ENCODE peak calls at places on chromosome 11, in ten cellular contexts. N is heart left ventricle, K is OCI-LY7, J is sigmoid colon, U is A549, E is PC-9, X is IMR-90, G is aorta, D is thoracic aorta, Y is lower lobe of right lung. Q is an unnamed sample. For H3K4me1, the result is how much of the 10 kb centered on the place peaks cover.

GRCh38 chr11:69309800-69310280 is 15.9 kb downstream of the MYEOV start:
- DNase-seq in N (no peak), Y (no peak), D (no peak), J (peak), G (no peak), X (peak), U (no peak), E (no peak), K (no peak), Q (no peak)

GRCh38 chr11:73372371-73372993 is 3.7 kb upstream of the RELT start:
- DNase-seq in E (no peak), D (no peak), N (no peak), G (no peak), X (no peak), K (peak), Y (no peak), J (no peak), U (peak), Q (no peak)

GRCh38 chr11:69148806-69149205 is 6.9 kb upstream of the SMIM38 start:
- DNase-seq in K (no peak), E (no peak), D (no peak), G (no peak), N (no peak), X (no peak), U (no peak), Y (no peak), J (no peak), Q (no peak)

GRCh38 chr11:118581057-118581456 is 8.8 kb downstream of the ARCN1 start:
- DNase-seq in N (no peak), G (no peak), D (no peak), K (no peak), J (no peak), U (no peak), X (no peak), E (no peak), Y (no peak), Q (no peak)

GRCh38 chr11:10323793-10324170 is 18.9 kb downstream of the ADM start:
- DNase-seq in Y (no peak), N (no peak), J (no peak), U (no peak), K (no peak), X (peak), G (no peak), E (no peak), D (no peak), Q (no peak)

GRCh38 chr11:116691779-116692178 is 81.0 kb downstream of the BUD13 start:
- DNase-seq in K (peak), D (no peak), Y (peak), J (peak), N (no peak), E (no peak), U (no peak), G (peak), X (peak), Q (peak)

GRCh38 chr11:65131895-65132237 is 2.5 kb downstream of the SYVN1 start:
- DNase-seq in K (no peak), U (no peak), X (no peak), J (no peak), N (no peak), E (no peak), Y (no peak), D (no peak), G (no peak), Q (no peak)

GRCh38 chr11:72930011-72930410 is 115.8 kb downstream of the ATG16L2 start:
- DNase-seq in J (no peak), N (no peak), Y (no peak), G (no peak), K (no peak), E (no peak), U (no peak), X (peak), D (no peak), Q (no peak)

GRCh38 chr11:86177319-86177718 is 67.2 kb upstream of the EED start:
- DNase-seq in X (no peak), E (no peak), Y (no peak), D (no peak), J (no peak), N (no peak), U (no peak), K (no peak), G (no peak), Q (no peak)

GRCh38 chr11:67389477-67389876 is 2.3 kb upstream of the RAD9A start:
- DNase-seq in E (no peak), K (peak), X (no peak), N (no peak), G (no peak), J (no peak), U (peak), D (no peak), Y (no peak), Q (peak)

GRCh38 chr11:119419834-119420492 is 3.0 kb downstream of the THY1 start:
- DNase-seq in G (no peak), J (no peak), K (no peak), E (no peak), D (no peak), U (no peak), Y (no peak), N (no peak), X (no peak), Q (no peak)

GRCh38 chr11:83540112-83540675 is 254.0 kb upstream of the CCDC90B start:
- DNase-seq in D (no peak), N (no peak), Y (no peak), E (no peak), J (no peak), U (no peak), X (peak), G (no peak), K (no peak), Q (no peak)

GRCh38 chr11:65132988-65133700 is 1.2 kb downstream of the SYVN1 start:
- DNase-seq in K (peak), E (peak), J (peak), Y (peak), D (no peak), X (no peak), U (peak), N (no peak), G (peak), Q (peak)

GRCh38 chr11:69934861-69935494 is 115.8 kb upstream of the FGF3 start:
- DNase-seq in J (peak), N (peak), D (no peak), U (peak), G (peak), Y (no peak), K (no peak), X (peak), E (peak), Q (no peak)

GRCh38 chr11:128516886-128517285 is 70.5 kb downstream of the ETS1 start:
- DNase-seq in N (no peak), D (no peak), J (no peak), E (no peak), K (no peak), U (no peak), G (no peak), X (no peak), Y (no peak), Q (no peak)

GRCh38 chr11:62882811-62883496 is 2.3 kb downstream of the SLC3A2 start:
- DNase-seq in D (no peak), X (no peak), E (no peak), U (no peak), J (no peak), Y (no peak), N (no peak), G (no peak), K (no peak), Q (no peak)

GRCh38 chr11:37449146-37449545 is 851.1 kb upstream of the RAG2 start:
- DNase-seq in X (peak), G (no peak), J (no peak), Y (no peak), N (no peak), K (no peak), E (peak), U (peak), D (no peak), Q (no peak)

GRCh38 chr11:44349328-44349727 is 39.4 kb upstream of the ALX4 start:
- DNase-seq in K (no peak), N (no peak), E (no peak), U (no peak), D (no peak), J (no peak), G (no peak), X (no peak), Y (no peak), Q (no peak)

GRCh38 chr11:12698049-12698448 is 23.8 kb downstream of the TEAD1 start:
- DNase-seq in J (no peak), D (no peak), G (no peak), K (peak), X (no peak), E (no peak), N (no peak), U (no peak), Y (no peak), Q (no peak)

GRCh38 chr11:59255281-59255680 is 42.6 kb upstream of the MPEG1 start:
- DNase-seq in G (no peak), U (no peak), X (no peak), N (no peak), K (no peak), J (no peak), Y (no peak), E (peak), D (no peak), Q (no peak)

GRCh38 chr11:85651118-85651517 is 3.4 kb downstream of the TMEM126A start:
- DNase-seq in N (no peak), D (no peak), E (no peak), U (no peak), Y (no peak), X (no peak), G (no peak), J (no peak), K (no peak), Q (no peak)

GRCh38 chr11:20912046-20912821 is 242.8 kb downstream of the NELL1 start:
- DNase-seq in Y (no peak), D (no peak), J (no peak), N (no peak), G (no peak), E (no peak), K (no peak), X (no peak), U (no peak), Q (no peak)

GRCh38 chr11:111307472-111308108 is 9.2 kb downstream of the POU2AF3 start:
- DNase-seq in G (no peak), E (no peak), Y (no peak), N (no peak), D (no peak), J (no peak), K (no peak), U (no peak), X (no peak), Q (no peak)

GRCh38 chr11:57131080-57131790 is 50.5 kb upstream of the LRRC55 start:
- DNase-seq in E (peak), G (no peak), K (no peak), D (no peak), J (no peak), Y (no peak), X (peak), U (peak), N (no peak), Q (peak)

GRCh38 chr11:44994753-44995152 is 44.1 kb upstream of the TP53I11 start:
- DNase-seq in K (no peak), Y (no peak), N (no peak), D (no peak), G (no peak), E (peak), X (no peak), J (peak), U (no peak), Q (no peak)

GRCh38 chr11:131537729-131538128 is 167.3 kb downstream of the NTM start:
- DNase-seq in D (no peak), J (no peak), X (no peak), G (no peak), K (no peak), Y (no peak), E (no peak), U (no peak), N (no peak), Q (no peak)

GRCh38 chr11:87352759-87353707 is 315.3 kb downstream of the TMEM135 start:
- DNase-seq in N (peak), G (peak), J (peak), X (peak), U (peak), K (peak), E (peak), D (peak), Y (peak), Q (peak)

GRCh38 chr11:14460147-14460546 is 39.5 kb downstream of the COPB1 start:
- DNase-seq in N (no peak), E (no peak), D (no peak), K (no peak), U (no peak), Y (no peak), X (no peak), G (no peak), J (no peak), Q (no peak)

GRCh38 chr11:69003301-69003865 is 9.7 kb downstream of the MRGPRF start:
- DNase-seq in K (no peak), D (no peak), G (peak), N (no peak), E (no peak), X (no peak), J (peak), U (no peak), Y (no peak), Q (no peak)

GRCh38 chr11:28472904-28473303 is 364.7 kb downstream of the METTL15 start:
- DNase-seq in G (no peak), J (no peak), U (no peak), E (no peak), Y (no peak), X (no peak), K (no peak), D (no peak), N (no peak), Q (no peak)

GRCh38 chr11:58576792-58577440 is 1.3 kb upstream of the LPXN start:
- DNase-seq in U (peak), E (peak), N (no peak), J (peak), X (peak), K (peak), G (no peak), Y (no peak), D (no peak), Q (no peak)

GRCh38 chr11:12800032-12800671 is 125.9 kb downstream of the TEAD1 start:
- DNase-seq in E (peak), G (no peak), N (no peak), J (no peak), X (peak), Y (no peak), D (no peak), U (peak), K (no peak), Q (no peak)

GRCh38 chr11:29956076-29956556 is 60.7 kb downstream of the KCNA4 start:
- DNase-seq in U (no peak), Y (no peak), G (no peak), N (no peak), X (no peak), D (no peak), E (no peak), K (no peak), J (no peak), Q (no peak)

GRCh38 chr11:17259931-17260499 is 16.5 kb upstream of the NUCB2 start:
- DNase-seq in J (no peak), X (no peak), D (no peak), K (no peak), Y (no peak), N (no peak), E (no peak), G (no peak), U (peak), Q (no peak)

GRCh38 chr11:70521475-70522260 is 123.3 kb downstream of the CTTN start:
- DNase-seq in K (no peak), D (no peak), U (no peak), Y (no peak), G (no peak), J (no peak), E (no peak), N (peak), X (no peak), Q (peak)

GRCh38 chr11:83680351-83680750 is 394.2 kb upstream of the CCDC90B start:
- DNase-seq in X (no peak), J (no peak), G (no peak), N (no peak), Y (no peak), D (no peak), E (no peak), U (no peak), K (no peak), Q (no peak)

GRCh38 chr11:112241486-112241885 is 15.3 kb downstream of the PTS start:
- DNase-seq in X (peak), E (peak), K (no peak), J (peak), N (no peak), U (no peak), Y (no peak), G (no peak), D (no peak), Q (no peak)

GRCh38 chr11:61580292-61580888 is 486 bp downstream of the SYT7 start:
- DNase-seq in U (no peak), X (no peak), N (no peak), Y (no peak), G (no peak), E (no peak), K (no peak), J (no peak), D (no peak), Q (no peak)
- H3K4me3 ChIP-seq in U (peak), X (no peak), N (peak), Y (peak), G (peak), E (peak), K (no peak), J (peak), D (peak), Q (peak)

GRCh38 chr11:3133456-3134217 is 31.5 kb downstream of the OSBPL5 start:
- DNase-seq in Y (peak), U (no peak), G (peak), K (no peak), N (peak), J (peak), X (no peak), D (no peak), E (no peak), Q (peak)
- H3K27ac ChIP-seq in Y (no peak), U (no peak), G (no peak), K (no peak), N (peak), J (no peak), X (no peak), D (no peak), E (no peak), Q (no peak)

GRCh38 chr11:114142646-114143045 is 83.1 kb downstream of the ZBTB16 start:
- DNase-seq in D (no peak), J (no peak), G (no peak), K (no peak), U (no peak), N (no peak), Y (no peak), X (no peak), E (no peak), Q (no peak)
- H3K4me1 ChIP-seq in D (half or more), J (half or more), G (under half), K (under half), U (under half), N (half or more), Y (half or more), X (under half), E (under half), Q (half or more)

DNA sequence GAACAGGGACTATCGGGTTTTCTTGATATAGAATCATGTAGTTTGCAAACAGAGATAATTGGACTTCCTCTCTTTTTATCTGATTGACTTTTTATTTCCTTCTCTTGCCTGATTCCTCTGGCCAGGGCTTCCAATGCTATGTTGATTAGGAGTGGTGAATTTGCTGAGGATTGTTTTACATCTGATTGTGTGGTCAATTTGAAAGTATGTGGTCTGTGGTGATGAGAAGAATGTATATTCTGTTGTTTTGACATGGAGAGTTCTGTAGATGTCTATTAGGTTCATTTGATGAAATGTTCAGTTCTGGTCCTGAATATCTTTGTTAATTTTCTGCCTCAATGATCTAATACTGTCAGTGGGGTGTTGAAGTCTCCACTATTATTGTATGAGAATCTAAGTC is 713.2 kb upstream of the CCDC179 start:
- DNase-seq in J (no peak), U (no peak), Y (no peak), G (no peak), E (no peak), N (no peak), D (no peak), K (no peak), X (peak), Q (no peak)
- H3K4me3 ChIP-seq in J (no peak), U (no peak), Y (no peak), G (no peak), E (no peak), N (no peak), D (no peak), K (no peak), X (no peak), Q (no peak)

DNA sequence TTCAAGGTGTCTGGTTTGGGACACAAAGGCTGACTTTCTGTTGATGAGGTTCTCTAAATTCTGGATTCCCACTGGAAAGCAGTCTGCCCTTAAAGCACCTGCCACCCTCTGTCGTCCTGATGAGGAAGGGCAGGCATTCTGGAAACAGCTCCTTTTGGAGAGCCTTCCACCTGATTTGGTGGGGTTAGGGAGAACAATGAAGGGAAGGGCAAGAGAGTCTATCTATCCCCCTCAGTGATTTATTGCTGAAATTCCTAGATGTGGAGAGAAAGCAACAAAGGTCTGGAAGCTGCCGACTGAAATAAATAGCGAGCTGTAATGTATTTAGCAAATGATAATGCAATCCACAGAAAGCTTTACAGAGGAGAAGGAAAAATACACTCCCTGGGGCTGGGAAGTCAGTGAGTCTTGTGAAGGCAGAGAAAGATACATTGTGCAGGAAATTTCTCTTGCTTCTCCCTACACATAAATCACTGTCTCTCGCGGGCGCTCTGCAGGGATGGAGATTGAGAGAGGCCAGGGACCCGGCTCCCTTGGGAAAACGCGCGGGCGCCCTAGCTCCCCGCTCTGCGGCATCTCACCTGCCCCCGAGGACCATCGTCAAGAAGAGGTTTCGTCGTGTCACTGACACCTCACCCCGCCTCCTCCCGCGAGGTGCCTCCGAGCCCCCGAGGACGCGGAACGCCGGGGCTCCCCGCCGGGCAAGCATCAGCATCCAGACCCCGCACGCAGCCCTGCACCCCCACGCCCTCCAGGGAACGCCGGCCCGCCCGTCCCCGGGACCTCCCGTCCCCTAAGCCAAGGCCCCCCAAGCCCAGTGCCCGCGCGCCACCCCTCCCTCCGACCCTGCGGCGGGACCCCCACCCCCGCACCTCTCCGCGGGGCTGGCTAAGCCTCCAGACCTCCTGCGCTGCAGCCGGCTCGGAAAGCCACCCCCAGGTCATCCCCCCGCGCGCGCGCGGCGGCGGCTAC is 673 bp downstream of the CDON start:
- DNase-seq in G (peak), J (peak), D (no peak), E (peak), Y (no peak), K (peak), U (peak), N (peak), X (peak), Q (peak)
- H3K27ac ChIP-seq in G (no peak), J (peak), D (peak), E (no peak), Y (peak), K (no peak), U (peak), N (peak), X (no peak), Q (no peak)

GRCh38 chr11:47860526-47860925 is 12.4 kb upstream of the NUP160 start:
- DNase-seq in U (no peak), D (no peak), N (no peak), J (no peak), E (peak), X (no peak), Y (no peak), K (no peak), G (no peak), Q (no peak)

GRCh38 chr11:47861762-47862161 is 13.6 kb upstream of the NUP160 start:
- DNase-seq in N (no peak), G (no peak), K (no peak), E (no peak), X (peak), Y (no peak), U (peak), J (no peak), D (no peak), Q (no peak)

GRCh38 chr11:47863189-47863892 is 15.2 kb upstream of the NUP160 start:
- DNase-seq in D (no peak), K (peak), Y (no peak), E (no peak), X (peak), N (no peak), G (no peak), J (no peak), U (no peak), Q (no peak)

GRCh38 chr11:47864910-47865309 is 16.8 kb upstream of the NUP160 start:
- DNase-seq in G (no peak), U (no peak), Y (no peak), N (no peak), J (no peak), X (no peak), D (no peak), E (no peak), K (no peak), Q (no peak)

GRCh38 chr11:47863893-47864430 is 15.8 kb upstream of the NUP160 start:
- DNase-seq in N (no peak), J (no peak), E (no peak), K (no peak), Y (no peak), X (no peak), U (no peak), D (no peak), G (no peak), Q (no peak)
- H3K4me1 ChIP-seq in N (under half), J (under half), E (under half), K (half or more), Y (under half), X (under half), U (half or more), D (under half), G (under half), Q (under half)